ENCODE peak calls at places on chromosomes 12 and 14, in eight cellular contexts. One of them, this sample, is unnamed.
A peak's percentile ranks its signal among the peaks of the same experiment; 100 is the strongest.

GRCh38 chr14:59107819-59108218 is 80.6 kb upstream of the DAAM1 start:
- DNase-seq in A549: no peak
- DNase-seq in SK-N-SH: no peak
- DNase-seq in HL-60: no peak
- DNase-seq in K562: no peak
- DNase-seq in GM23338: no peak
- DNase-seq in Panc1: no peak
- DNase-seq in HCT116: no peak
- DNase-seq in this sample: no peak

GRCh38 chr12:125773033-125773432 is 707.8 kb downstream of the AACS start:
- DNase-seq in HCT116: peak; percentile 6
- DNase-seq in HL-60: peak; percentile 33
- DNase-seq in GM23338: peak; percentile 86
- DNase-seq in Panc1: no peak
- DNase-seq in K562: peak; percentile 47
- DNase-seq in A549: peak; percentile 18
- DNase-seq in SK-N-SH: peak; percentile 52
- DNase-seq in this sample: peak; percentile 27

GRCh38 chr14:105877645-105878044 is 351.3 kb downstream of the TMEM121 start:
- DNase-seq in A549: no peak
- DNase-seq in HCT116: no peak
- DNase-seq in SK-N-SH: no peak
- DNase-seq in K562: no peak
- DNase-seq in Panc1: no peak
- DNase-seq in GM23338: no peak
- DNase-seq in HL-60: no peak
- DNase-seq in this sample: no peak

GRCh38 chr12:132559652-132560420 is 50.5 kb downstream of the LRCOL1 start:
- DNase-seq in SK-N-SH: peak; percentile 98
- DNase-seq in HL-60: peak; percentile 58
- DNase-seq in GM23338: peak; percentile 79
- DNase-seq in HCT116: peak; percentile 18
- DNase-seq in A549: peak; percentile 66
- DNase-seq in K562: peak; percentile 81
- DNase-seq in Panc1: no peak
- DNase-seq in this sample: peak; percentile 6

GRCh38 chr12:71730936-71731335 is 23.7 kb upstream of the RAB21 start:
- DNase-seq in Panc1: no peak
- DNase-seq in HL-60: no peak
- DNase-seq in HCT116: no peak
- DNase-seq in A549: no peak
- DNase-seq in GM23338: no peak
- DNase-seq in K562: no peak
- DNase-seq in SK-N-SH: no peak
- DNase-seq in this sample: no peak

GRCh38 chr12:106296179-106296877 is 6.2 kb upstream of the TCP11L2 start:
- DNase-seq in K562: no peak
- DNase-seq in Panc1: peak; percentile 80
- DNase-seq in A549: peak; percentile 39
- DNase-seq in SK-N-SH: no peak
- DNase-seq in GM23338: no peak
- DNase-seq in HL-60: no peak
- DNase-seq in HCT116: peak; percentile 64
- DNase-seq in this sample: peak; percentile 80

GRCh38 chr14:62117010-62117717 is 354.9 kb downstream of the SNAPC1 start:
- DNase-seq in K562: peak; percentile 2
- DNase-seq in HL-60: no peak
- DNase-seq in HCT116: no peak
- DNase-seq in GM23338: peak; percentile 99
- DNase-seq in A549: peak; percentile 15
- DNase-seq in SK-N-SH: peak; percentile 91
- DNase-seq in Panc1: no peak
- DNase-seq in this sample: peak; percentile 38

GRCh38 chr14:52944267-52944666 is 6.6 kb downstream of the FERMT2 start:
- DNase-seq in K562: no peak
- DNase-seq in Panc1: no peak
- DNase-seq in A549: no peak
- DNase-seq in SK-N-SH: no peak
- DNase-seq in HL-60: no peak
- DNase-seq in GM23338: no peak
- DNase-seq in HCT116: no peak
- DNase-seq in this sample: no peak

GRCh38 chr12:94488449-94488848 is 28.8 kb upstream of the CEP83 start:
- DNase-seq in A549: no peak
- DNase-seq in K562: no peak
- DNase-seq in HCT116: no peak
- DNase-seq in SK-N-SH: no peak
- DNase-seq in GM23338: no peak
- DNase-seq in Panc1: no peak
- DNase-seq in HL-60: no peak
- DNase-seq in this sample: no peak

GRCh38 chr12:50257226-50258166 is 25.8 kb downstream of the LIMA1 start:
- DNase-seq in HL-60: no peak
- DNase-seq in GM23338: no peak
- DNase-seq in SK-N-SH: no peak
- DNase-seq in K562: no peak
- DNase-seq in HCT116: no peak
- DNase-seq in Panc1: no peak
- DNase-seq in A549: no peak
- DNase-seq in this sample: no peak

GRCh38 chr12:116426391-116427136 is 132.6 kb upstream of the MAP1LC3B2 start:
- DNase-seq in GM23338: peak; percentile 89
- DNase-seq in K562: peak; percentile 65
- DNase-seq in A549: peak; percentile 97
- DNase-seq in HCT116: peak; percentile 87
- DNase-seq in HL-60: no peak
- DNase-seq in Panc1: peak; percentile 7
- DNase-seq in SK-N-SH: peak; percentile 35
- DNase-seq in this sample: no peak

GRCh38 chr12:94705656-94706055 is 55.3 kb upstream of the TMCC3 start:
- DNase-seq in HCT116: no peak
- DNase-seq in GM23338: no peak
- DNase-seq in Panc1: no peak
- DNase-seq in K562: no peak
- DNase-seq in SK-N-SH: no peak
- DNase-seq in HL-60: no peak
- DNase-seq in A549: no peak
- DNase-seq in this sample: no peak

GRCh38 chr14:70955543-70956480 is 48.6 kb downstream of the PCNX1 start:
- DNase-seq in HL-60: no peak
- DNase-seq in SK-N-SH: peak; percentile 25
- DNase-seq in A549: no peak
- DNase-seq in Panc1: no peak
- DNase-seq in GM23338: peak; percentile 41
- DNase-seq in K562: peak; percentile 22
- DNase-seq in HCT116: no peak
- DNase-seq in this sample: peak; percentile 29

GRCh38 chr12:64825143-64826011 is 930 bp downstream of the TBC1D30 start:
- DNase-seq in HCT116: no peak
- DNase-seq in SK-N-SH: peak; percentile 64
- DNase-seq in K562: no peak
- DNase-seq in HL-60: no peak
- DNase-seq in GM23338: peak; percentile 60
- DNase-seq in A549: no peak
- DNase-seq in Panc1: no peak
- DNase-seq in this sample: no peak

GRCh38 chr14:22545842-22546721 is 42.9 kb downstream of the DAD1 start:
- DNase-seq in HL-60: no peak
- DNase-seq in Panc1: no peak
- DNase-seq in SK-N-SH: no peak
- DNase-seq in K562: no peak
- DNase-seq in HCT116: no peak
- DNase-seq in GM23338: no peak
- DNase-seq in A549: no peak
- DNase-seq in this sample: no peak

GRCh38 chr14:58992935-58993334 is 195.5 kb upstream of the DAAM1 start:
- DNase-seq in HL-60: no peak
- DNase-seq in K562: no peak
- DNase-seq in SK-N-SH: no peak
- DNase-seq in HCT116: no peak
- DNase-seq in Panc1: no peak
- DNase-seq in GM23338: no peak
- DNase-seq in A549: no peak
- DNase-seq in this sample: no peak

GRCh38 chr12:96070670-96071279 is 35.4 kb upstream of the LTA4H start:
- DNase-seq in A549: no peak
- DNase-seq in SK-N-SH: peak; percentile 23
- DNase-seq in HCT116: no peak
- DNase-seq in GM23338: peak; percentile 69
- DNase-seq in Panc1: no peak
- DNase-seq in HL-60: no peak
- DNase-seq in K562: peak; percentile 17
- DNase-seq in this sample: peak; percentile 18

GRCh38 chr12:73529231-73529630 is 1008.4 kb upstream of the ATXN7L3B start:
- DNase-seq in HL-60: no peak
- DNase-seq in K562: no peak
- DNase-seq in GM23338: no peak
- DNase-seq in Panc1: no peak
- DNase-seq in SK-N-SH: no peak
- DNase-seq in HCT116: no peak
- DNase-seq in A549: no peak
- DNase-seq in this sample: no peak

GRCh38 chr12:73531752-73532151 is 1005.9 kb upstream of the ATXN7L3B start:
- DNase-seq in K562: no peak
- DNase-seq in Panc1: no peak
- DNase-seq in SK-N-SH: no peak
- DNase-seq in HL-60: no peak
- DNase-seq in HCT116: no peak
- DNase-seq in A549: no peak
- DNase-seq in GM23338: no peak
- DNase-seq in this sample: no peak

DNA sequence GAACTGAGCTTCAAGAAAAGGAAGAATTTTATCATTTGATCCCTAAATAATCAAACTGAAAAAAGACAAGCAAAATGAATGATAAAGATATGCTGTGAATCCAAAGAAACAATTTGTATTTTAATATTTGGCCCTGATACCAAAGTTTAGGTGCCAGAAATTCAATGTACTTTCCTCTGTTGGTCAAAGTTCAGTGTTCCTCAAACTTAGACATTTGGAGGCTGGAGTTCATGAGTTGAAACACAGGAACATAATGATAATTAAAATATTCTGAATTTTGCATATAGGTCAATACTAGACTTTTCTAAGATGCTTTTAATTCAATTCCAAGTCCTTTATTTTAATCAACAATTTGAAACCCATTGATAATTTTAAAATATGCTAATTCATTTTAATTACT is 1007.7 kb upstream of the ATXN7L3B start:
- DNase-seq in HCT116: no peak
- DNase-seq in K562: no peak
- DNase-seq in Panc1: no peak
- DNase-seq in HL-60: no peak
- DNase-seq in SK-N-SH: no peak
- DNase-seq in A549: no peak
- DNase-seq in GM23338: no peak
- DNase-seq in this sample: no peak
- TF ChIP-seq REST in HCT116: no peak
- TF ChIP-seq REST in K562: no peak
- TF ChIP-seq REST in Panc1: no peak
- TF ChIP-seq REST in HL-60: no peak
- TF ChIP-seq REST in SK-N-SH: no peak
- TF ChIP-seq REST in A549: no peak
- TF ChIP-seq REST in GM23338: no peak
- TF ChIP-seq REST in this sample: no peak

DNA sequence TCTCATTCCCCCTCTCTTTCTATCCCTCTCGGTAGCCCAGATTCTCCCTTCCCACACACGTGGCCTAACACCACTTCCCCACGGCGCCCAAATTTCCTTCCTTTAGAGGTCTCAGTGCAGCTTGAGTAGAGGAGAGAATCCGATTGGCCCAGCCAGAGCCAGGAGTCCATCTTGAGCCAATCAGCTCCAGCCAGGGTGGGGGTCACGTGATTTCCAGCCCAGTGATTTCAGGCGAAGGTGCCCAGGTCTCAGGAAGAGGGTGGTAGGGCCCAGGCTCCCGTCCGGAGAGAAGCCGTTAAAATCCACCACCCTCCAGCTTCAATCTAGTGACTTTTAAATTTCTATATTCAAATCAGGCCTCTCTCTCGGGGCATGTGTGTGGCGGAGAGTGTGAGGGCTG is 45.2 kb upstream of the MYL2 start:
- DNase-seq in GM23338: peak; percentile 31
- DNase-seq in HCT116: no peak
- DNase-seq in SK-N-SH: no peak
- DNase-seq in Panc1: no peak
- DNase-seq in A549: no peak
- DNase-seq in K562: peak; percentile 3
- DNase-seq in HL-60: no peak
- DNase-seq in this sample: no peak
- TF ChIP-seq REST in GM23338: no peak
- TF ChIP-seq REST in HCT116: no peak
- TF ChIP-seq REST in SK-N-SH: no peak
- TF ChIP-seq REST in Panc1: no peak
- TF ChIP-seq REST in A549: no peak
- TF ChIP-seq REST in K562: no peak
- TF ChIP-seq REST in HL-60: no peak
- TF ChIP-seq REST in this sample: no peak

GRCh38 chr12:65944637-65945036 is 120.4 kb downstream of the HMGA2 start:
- DNase-seq in SK-N-SH: no peak
- DNase-seq in GM23338: no peak
- DNase-seq in Panc1: no peak
- DNase-seq in HCT116: no peak
- DNase-seq in HL-60: no peak
- DNase-seq in A549: no peak
- DNase-seq in K562: no peak
- DNase-seq in this sample: no peak

GRCh38 chr12:65940744-65941143 is 116.5 kb downstream of the HMGA2 start:
- DNase-seq in SK-N-SH: no peak
- DNase-seq in HL-60: no peak
- DNase-seq in HCT116: no peak
- DNase-seq in Panc1: no peak
- DNase-seq in GM23338: no peak
- DNase-seq in A549: no peak
- DNase-seq in K562: no peak
- DNase-seq in this sample: no peak

GRCh38 chr12:65943388-65944137 is 119.3 kb downstream of the HMGA2 start:
- DNase-seq in HCT116: no peak
- DNase-seq in SK-N-SH: no peak
- DNase-seq in GM23338: peak; percentile 48
- DNase-seq in A549: no peak
- DNase-seq in HL-60: no peak
- DNase-seq in Panc1: no peak
- DNase-seq in K562: no peak
- DNase-seq in this sample: no peak

GRCh38 chr12:65938807-65939206 is 114.5 kb downstream of the HMGA2 start:
- DNase-seq in HCT116: no peak
- DNase-seq in K562: no peak
- DNase-seq in A549: no peak
- DNase-seq in HL-60: no peak
- DNase-seq in GM23338: no peak
- DNase-seq in SK-N-SH: no peak
- DNase-seq in Panc1: no peak
- DNase-seq in this sample: no peak

GRCh38 chr12:65941388-65941787 is 117.1 kb downstream of the HMGA2 start:
- DNase-seq in HL-60: no peak
- DNase-seq in K562: no peak
- DNase-seq in SK-N-SH: no peak
- DNase-seq in HCT116: no peak
- DNase-seq in Panc1: no peak
- DNase-seq in GM23338: no peak
- DNase-seq in A549: no peak
- DNase-seq in this sample: no peak
- TF ChIP-seq REST in HL-60: no peak
- TF ChIP-seq REST in K562: no peak
- TF ChIP-seq REST in SK-N-SH: no peak
- TF ChIP-seq REST in HCT116: no peak
- TF ChIP-seq REST in Panc1: no peak
- TF ChIP-seq REST in GM23338: no peak
- TF ChIP-seq REST in A549: no peak
- TF ChIP-seq REST in this sample: no peak

GRCh38 chr12:32595251-32595650 is 83.8 kb upstream of the DNM1L start:
- DNase-seq in K562: no peak
- DNase-seq in HL-60: no peak
- DNase-seq in GM23338: no peak
- DNase-seq in HCT116: no peak
- DNase-seq in SK-N-SH: no peak
- DNase-seq in A549: no peak
- DNase-seq in Panc1: no peak
- DNase-seq in this sample: no peak
- TF ChIP-seq REST in K562: no peak
- TF ChIP-seq REST in HL-60: no peak
- TF ChIP-seq REST in GM23338: no peak
- TF ChIP-seq REST in HCT116: no peak
- TF ChIP-seq REST in SK-N-SH: no peak
- TF ChIP-seq REST in A549: no peak
- TF ChIP-seq REST in Panc1: no peak
- TF ChIP-seq REST in this sample: no peak